ENCODE peak calls at places on chromosomes 4 and X, in seven cellular contexts. Q is upper lobe of right lung, I is right atrium auricular region, N is colonic mucosa, V is BE2C, B is mucosa of descending colon, T is cardiac muscle cell. A is an unnamed sample.

GRCh38 chrX:41082783-41083182 is 2.5 kb upstream of the USP9X start:
- DNase-seq in I (no peak), Q (no peak), N (no peak), V (no peak), T (no peak), B (no peak), A (no peak)

GRCh38 chrX:31546130-31546529 is 474.3 kb upstream of the FTHL17 start:
- DNase-seq in Q (no peak), V (no peak), B (no peak), N (no peak), I (no peak), T (peak; percentile 79), A (no peak)

GRCh38 chr4:102474736-102475504 is 26.2 kb upstream of the NFKB1 start:
- DNase-seq in I (no peak), Q (no peak), T (no peak), N (no peak), B (no peak), V (no peak), A (no peak)

GRCh38 chr4:7217453-7218310 is 25.3 kb downstream of the SORCS2 start:
- DNase-seq in T (peak; percentile 63), N (no peak), V (no peak), B (no peak), I (no peak), Q (peak; percentile 89), A (peak; percentile 53)

GRCh38 chr4:70759627-70760026 is 37.9 kb downstream of the RUFY3 start:
- DNase-seq in B (no peak), Q (no peak), I (no peak), V (no peak), N (no peak), T (no peak), A (no peak)

GRCh38 chr4:143531368-143531767 is 17.9 kb downstream of the SMARCA5 start:
- DNase-seq in Q (no peak), I (no peak), V (no peak), B (no peak), N (no peak), T (peak; percentile 27), A (no peak)

GRCh38 chr4:8307126-8307525 is 37.6 kb downstream of the HTRA3 start:
- DNase-seq in V (peak; percentile 3), Q (peak; percentile 40), I (no peak), N (no peak), B (no peak), T (no peak), A (peak; percentile 53)

GRCh38 chrX:23493941-23494374 is 159.3 kb downstream of the PTCHD1 start:
- DNase-seq in N (peak; percentile 27), B (no peak), I (no peak), T (peak; percentile 27), V (peak; percentile 23), Q (no peak), A (no peak)

GRCh38 chrX:15930585-15930984 is 76.0 kb upstream of the AP1S2 start:
- DNase-seq in Q (no peak), V (no peak), B (no peak), T (peak; percentile 49), I (no peak), N (no peak), A (peak; percentile 56)

GRCh38 chrX:20317873-20318272 is 51.2 kb upstream of the RPS6KA3 start:
- DNase-seq in N (no peak), T (peak; percentile 6), V (no peak), Q (no peak), I (no peak), B (no peak), A (no peak)

GRCh38 chr4:185035284-185035683 is 17.0 kb downstream of the HELT start:
- DNase-seq in V (no peak), T (no peak), Q (no peak), N (no peak), B (no peak), I (no peak), A (no peak)

GRCh38 chrX:37955273-37955672 is 51.1 kb upstream of the SYTL5 start:
- DNase-seq in V (no peak), T (no peak), Q (no peak), I (no peak), N (no peak), B (no peak), A (no peak)

GRCh38 chr4:153409412-153409811 is 56.7 kb upstream of the TMEM131L start:
- DNase-seq in V (no peak), T (peak; percentile 53), B (no peak), Q (no peak), I (no peak), N (no peak), A (no peak)

GRCh38 chr4:24273148-24273547 is 311.2 kb downstream of the DHX15 start:
- DNase-seq in T (no peak), V (no peak), Q (no peak), N (no peak), I (no peak), B (no peak), A (no peak)

GRCh38 chr4:127113852-127114362 is 518.9 kb upstream of the INTU start:
- DNase-seq in B (no peak), I (no peak), N (no peak), Q (no peak), V (no peak), T (no peak), A (no peak)

GRCh38 chr4:176277162-176277904 is 8.3 kb upstream of the ASB5 start:
- DNase-seq in B (peak; percentile 54), T (peak; percentile 74), Q (no peak), I (peak; percentile 60), V (peak; percentile 63), N (peak; percentile 34), A (peak; percentile 17)

GRCh38 chr4:73417973-73418372 is 13.9 kb downstream of the ALB start:
- DNase-seq in N (no peak), V (no peak), T (peak; percentile 22), I (no peak), Q (no peak), B (no peak), A (no peak)

GRCh38 chr4:188941524-188942109 is 802.4 kb downstream of the TRIML1 start:
- DNase-seq in N (no peak), Q (no peak), B (no peak), I (no peak), V (no peak), T (peak; percentile 46), A (no peak)

GRCh38 chrX:15349046-15349445 is 13.7 kb upstream of the PIGA start:
- DNase-seq in N (peak; percentile 23), V (peak; percentile 46), B (no peak), Q (no peak), I (no peak), T (peak; percentile 79), A (peak; percentile 54)

GRCh38 chrX:117898206-117898605 is 218.4 kb downstream of the KLHL13 start:
- DNase-seq in Q (no peak), I (no peak), T (no peak), V (no peak), N (no peak), B (no peak), A (no peak)

GRCh38 chrX:117895418-117895817 is 221.2 kb downstream of the KLHL13 start:
- DNase-seq in N (no peak), Q (no peak), T (no peak), I (no peak), V (no peak), B (no peak), A (no peak)

DNA sequence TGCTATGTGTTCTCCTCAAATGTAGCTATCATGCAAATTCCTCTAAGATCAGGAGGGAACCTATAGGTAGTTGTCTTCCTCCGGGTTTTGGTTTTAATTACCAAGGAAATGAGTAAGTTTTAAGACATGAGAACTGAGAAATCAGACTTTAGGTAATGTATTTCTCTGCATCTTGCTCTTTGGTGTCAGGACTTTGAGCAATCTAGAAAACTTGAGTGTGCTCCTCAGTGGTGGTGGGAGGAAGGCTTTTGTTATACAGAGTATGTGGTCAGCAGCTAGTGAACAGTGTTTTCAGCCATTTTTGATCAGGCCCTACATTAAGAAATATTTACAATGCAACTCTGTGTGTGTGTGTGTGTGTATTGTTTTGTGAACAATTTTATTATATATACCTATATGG is 224.1 kb downstream of the KLHL13 start:
- DNase-seq in V (no peak), I (no peak), N (no peak), B (no peak), Q (no peak), T (no peak), A (no peak)
- H3K4me3 ChIP-seq in V (no peak overlapping the region), I (no peak overlapping the region), N (no peak overlapping the region), B (no peak overlapping the region), Q (no peak overlapping the region), T (no peak overlapping the region), A (no peak overlapping the region)

GRCh38 chr4:13413719-13414437 is 70.3 kb downstream of the RAB28 start:
- DNase-seq in V (no peak), I (no peak), Q (no peak), B (no peak), T (peak; percentile 30), N (no peak), A (no peak)
- H3K4me3 ChIP-seq in V (no peak overlapping the region), I (no peak overlapping the region), Q (no peak overlapping the region), B (no peak overlapping the region), T (no peak overlapping the region), N (no peak overlapping the region), A (no peak overlapping the region)

GRCh38 chr4:66565796-66566195 is 895.5 kb upstream of the EPHA5 start:
- DNase-seq in B (no peak), Q (no peak), T (peak; percentile 39), V (no peak), N (no peak), I (no peak), A (no peak)

GRCh38 chr4:66568001-66568400 is 897.7 kb upstream of the EPHA5 start:
- DNase-seq in V (no peak), Q (no peak), I (no peak), B (no peak), N (no peak), T (no peak), A (no peak)

GRCh38 chr4:66562276-66562806 is 892.1 kb upstream of the EPHA5 start:
- DNase-seq in T (peak; percentile 44), V (no peak), Q (no peak), B (no peak), I (no peak), N (no peak), A (no peak)

GRCh38 chr4:66567551-66567950 is 897.3 kb upstream of the EPHA5 start:
- DNase-seq in V (no peak), Q (no peak), N (no peak), I (no peak), T (no peak), B (no peak), A (no peak)

GRCh38 chr4:66564901-66565648 is 894.8 kb upstream of the EPHA5 start:
- DNase-seq in Q (no peak), B (no peak), I (no peak), T (peak; percentile 86), V (no peak), N (no peak), A (no peak)
- H3K4me3 ChIP-seq in Q (no peak overlapping the region), B (no peak overlapping the region), I (no peak overlapping the region), T (no peak overlapping the region), V (no peak overlapping the region), N (no peak overlapping the region), A (no peak overlapping the region)

DNA sequence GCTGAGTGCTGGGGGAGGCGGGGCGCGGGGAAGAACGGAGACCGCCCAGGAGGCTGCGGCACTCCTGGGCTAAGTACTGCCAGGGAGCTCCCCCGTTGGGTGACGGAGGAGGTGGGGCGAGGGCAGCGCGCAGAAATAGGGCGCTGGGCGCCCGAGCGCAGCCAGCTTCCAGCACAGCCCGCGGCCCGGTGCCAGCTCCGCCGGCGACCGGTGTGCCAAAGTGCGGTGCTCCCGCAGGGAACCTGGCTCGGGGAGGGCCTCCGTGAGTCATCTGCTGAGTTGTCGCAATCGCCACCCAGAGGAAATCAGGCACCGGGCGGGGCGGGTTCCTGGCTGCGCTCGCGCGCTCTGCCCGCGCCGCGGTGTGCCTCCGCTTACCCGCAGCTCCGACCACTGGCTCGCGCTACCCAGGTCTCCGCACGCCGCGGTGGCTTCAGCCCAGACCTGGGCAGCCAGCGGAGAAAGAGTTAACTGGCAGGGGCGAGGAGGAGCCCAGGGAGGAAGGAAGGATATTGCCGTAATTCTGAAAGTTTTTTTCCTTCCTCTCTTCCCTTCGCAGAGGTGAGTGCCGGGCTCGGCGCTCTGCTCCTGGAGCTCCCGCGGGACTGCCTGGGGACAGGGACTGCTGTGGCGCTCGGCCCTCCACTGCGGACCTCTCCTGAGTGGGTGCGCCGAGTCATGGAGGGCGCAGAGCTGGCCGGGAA is at the start of gene GPAT3:
- DNase-seq in V (peak; percentile 67), T (peak; percentile 62), N (peak; percentile 92), Q (peak; percentile 95), B (peak; percentile 92), I (peak; percentile 83), A (peak; percentile 78)
- H3K4me3 ChIP-seq in V (peak within 1 kb of the TSS; percentile 76), T (peak within 1 kb of the TSS; percentile 57), N (peak within 1 kb of the TSS; percentile 72), Q (peak within 1 kb of the TSS; percentile 60), B (peak within 1 kb of the TSS; percentile 38), I (peak within 1 kb of the TSS; percentile 72), A (peak within 1 kb of the TSS; percentile 77)

A was measured in H7.